ENCODE peak calls at places on chromosomes 7 and 10, in seven cellular contexts. T is right cardiac atrium, O is breast epithelium, W is cardiac muscle cell, H is stomach, V is adrenal gland, E is transverse colon. U is an unnamed sample.

GRCh38 chr10:114808982-114809381 is 12.6 kb upstream of the FHIP2A start:
- DNase-seq in T (no peak), O (no peak), W (no peak), H (no peak), V (no peak), E (no peak), U (no peak)

GRCh38 chr7:47386273-47386820 is 195.6 kb downstream of the TNS3 start:
- DNase-seq in T (no peak), O (no peak), W (no peak), H (peak), V (no peak), E (peak), U (no peak)

GRCh38 chr10:85204814-85205213 is 876.4 kb downstream of the CCSER2 start:
- DNase-seq in T (no peak), O (no peak), W (no peak), H (no peak), V (no peak), E (no peak), U (no peak)

GRCh38 chr7:93165447-93165846 is 17.3 kb upstream of the SAMD9L start:
- DNase-seq in T (no peak), O (no peak), W (no peak), H (no peak), V (no peak), E (no peak), U (no peak)

GRCh38 chr7:132743974-132744373 is 167.7 kb upstream of the PLXNA4 start:
- DNase-seq in T (no peak), O (no peak), W (no peak), H (no peak), V (no peak), E (no peak), U (no peak)

GRCh38 chr10:132273966-132274365 is 33.8 kb downstream of the STK32C start:
- DNase-seq in T (peak), O (no peak), W (no peak), H (no peak), V (no peak), E (no peak), U (no peak)

GRCh38 chr7:104267701-104268368 is 60.0 kb upstream of the ORC5 start:
- DNase-seq in T (no peak), O (no peak), W (no peak), H (no peak), V (no peak), E (no peak), U (no peak)

GRCh38 chr10:124568858-124569622 is 107.4 kb downstream of the LHPP start:
- DNase-seq in T (no peak), O (no peak), W (no peak), H (no peak), V (no peak), E (no peak), U (no peak)

GRCh38 chr10:23174075-23174973 is 17.8 kb upstream of the PTF1A start:
- DNase-seq in T (no peak), O (no peak), W (no peak), H (no peak), V (no peak), E (no peak), U (no peak)

GRCh38 chr7:158649279-158649678 is 55.3 kb downstream of the NCAPG2 start:
- DNase-seq in T (no peak), O (no peak), W (no peak), H (no peak), V (no peak), E (no peak), U (no peak)

GRCh38 chr10:71243756-71244637 is 31.6 kb downstream of the UNC5B start:
- DNase-seq in T (no peak), O (no peak), W (no peak), H (no peak), V (no peak), E (peak), U (no peak)

GRCh38 chr10:71812016-71812912 is 38.8 kb downstream of the PSAP start:
- DNase-seq in T (peak), O (no peak), W (peak), H (peak), V (peak), E (peak), U (peak)

GRCh38 chr10:48554668-48555067 is 50.2 kb downstream of the ARHGAP22 start:
- DNase-seq in T (no peak), O (no peak), W (no peak), H (no peak), V (no peak), E (no peak), U (no peak)

GRCh38 chr10:74008212-74008731 is 10.4 kb downstream of the VCL start:
- DNase-seq in T (no peak), O (no peak), W (no peak), H (no peak), V (no peak), E (no peak), U (no peak)
- H3K27ac ChIP-seq in T (no peak), O (no peak), W (peak), H (peak), V (no peak), E (peak), U (no peak)

GRCh38 chr10:844552-844951 is 87.0 kb downstream of the LARP4B start:
- DNase-seq in T (peak), O (no peak), W (no peak), H (no peak), V (no peak), E (no peak), U (no peak)
- H3K27ac ChIP-seq in T (no peak), O (no peak), W (no peak), H (no peak), V (no peak), E (no peak), U (no peak)

GRCh38 chr10:8086315-8086714 is 31.8 kb downstream of the GATA3 start:
- DNase-seq in T (no peak), O (no peak), W (no peak), H (no peak), V (no peak), E (no peak), U (no peak)

GRCh38 chr10:8079126-8079525 is 24.6 kb downstream of the GATA3 start:
- DNase-seq in T (no peak), O (no peak), W (no peak), H (no peak), V (no peak), E (no peak), U (no peak)

GRCh38 chr10:8088504-8088903 is 34.0 kb downstream of the GATA3 start:
- DNase-seq in T (no peak), O (no peak), W (no peak), H (no peak), V (no peak), E (no peak), U (no peak)

DNA sequence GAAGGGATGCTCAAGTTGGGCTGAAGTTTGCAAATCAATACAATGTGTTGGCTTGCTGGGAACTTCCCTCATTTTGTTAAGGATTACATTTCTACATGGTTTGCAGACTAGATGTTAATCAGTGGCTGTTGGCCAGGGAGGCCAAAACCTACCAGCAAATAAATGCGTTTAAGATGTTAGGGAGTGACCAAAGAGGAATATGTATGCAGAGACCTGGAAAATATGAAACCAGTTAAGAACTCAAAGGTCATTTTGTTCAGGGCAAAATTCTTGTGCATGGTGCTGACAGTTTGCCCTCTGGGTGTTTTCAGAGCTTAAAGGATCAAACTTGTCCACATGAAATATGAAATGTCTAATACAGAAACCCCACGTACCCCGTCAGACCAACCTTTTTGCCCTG is 30.3 kb downstream of the GATA3 start:
- DNase-seq in T (no peak), O (no peak), W (no peak), H (no peak), V (no peak), E (no peak), U (no peak)
- H3K27ac ChIP-seq in T (no peak), O (no peak), W (no peak), H (no peak), V (no peak), E (no peak), U (no peak)

GRCh38 chr7:100089458-100090201 is 861 bp downstream of the COPS6 start:
- DNase-seq in T (no peak), O (no peak), W (no peak), H (no peak), V (no peak), E (no peak), U (no peak)
- H3K27ac ChIP-seq in T (no peak), O (peak), W (peak), H (peak), V (peak), E (peak), U (peak)